ENCODE peak calls at places on chromosome 10, in five cellular contexts. N, G, J, B and X are unnamed samples.

GRCh38 chr10:120949511-120950102 is 98.4 kb downstream of the WDR11 start:
- DNase-seq in N (no peak), G (no peak), J (no peak), B (no peak), X (no peak)

GRCh38 chr10:30826679-30827078 is 197.1 kb upstream of the LYZL2 start:
- DNase-seq in N (no peak), G (no peak), J (no peak), B (no peak), X (no peak)

GRCh38 chr10:49743464-49744075 is 18.6 kb downstream of the OGDHL start:
- DNase-seq in N (no peak), G (peak), J (no peak), B (no peak), X (no peak)

GRCh38 chr10:15180736-15181135 is 12.2 kb upstream of the NMT2 start:
- DNase-seq in N (no peak), G (no peak), J (no peak), B (no peak), X (no peak)

GRCh38 chr10:29669149-29669548 is 34.4 kb upstream of the SVIL start:
- DNase-seq in N (peak), G (no peak), J (no peak), B (peak), X (no peak)

GRCh38 chr10:121556918-121557573 is 41.2 kb downstream of the FGFR2 start:
- DNase-seq in N (no peak), G (no peak), J (no peak), B (no peak), X (no peak)

GRCh38 chr10:4662576-4663161 is 163.3 kb upstream of the AKR1E2 start:
- DNase-seq in N (peak), G (no peak), J (no peak), B (no peak), X (no peak)

GRCh38 chr10:68088030-68088396 is 12.9 kb upstream of the HERC4 start:
- DNase-seq in N (no peak), G (no peak), J (no peak), B (peak), X (no peak)

GRCh38 chr10:84534168-84534567 is 205.8 kb downstream of the CCSER2 start:
- DNase-seq in N (no peak), G (no peak), J (no peak), B (no peak), X (no peak)

GRCh38 chr10:96720422-96721206 is at the start of gene PIK3AP1:
- DNase-seq in N (peak), G (peak), J (peak), B (peak), X (no peak)

GRCh38 chr10:130045091-130045652 is 65.5 kb downstream of the C10orf143 start:
- DNase-seq in N (no peak), G (no peak), J (no peak), B (peak), X (no peak)
- TF ChIP-seq CTCF in N (no peak), G (no peak), J (no peak), B (peak), X (peak)

GRCh38 chr10:123583639-123584418 is 82.3 kb upstream of the GPR26 start:
- DNase-seq in N (peak), G (peak), J (peak), B (peak), X (peak)
- TF ChIP-seq CTCF in N (peak), G (peak), J (peak), B (peak), X (no peak)

GRCh38 chr10:13535346-13535745 is 6.5 kb upstream of the BEND7 start:
- DNase-seq in N (no peak), G (no peak), J (no peak), B (no peak), X (no peak)

GRCh38 chr10:13542533-13542932 is 13.7 kb upstream of the BEND7 start:
- DNase-seq in N (no peak), G (no peak), J (no peak), B (no peak), X (no peak)

GRCh38 chr10:13536674-13537366 is 8.0 kb upstream of the BEND7 start:
- DNase-seq in N (no peak), G (peak), J (peak), B (peak), X (no peak)
- TF ChIP-seq CTCF in N (peak), G (no peak), J (no peak), B (peak), X (peak)

GRCh38 chr10:110668443-110668842 is 24.3 kb downstream of the RBM20 start:
- DNase-seq in N (no peak), G (no peak), J (no peak), B (no peak), X (no peak)

GRCh38 chr10:110670335-110670734 is 26.2 kb downstream of the RBM20 start:
- DNase-seq in N (no peak), G (no peak), J (no peak), B (no peak), X (no peak)

GRCh38 chr10:110676016-110676415 is 31.9 kb downstream of the RBM20 start:
- DNase-seq in N (no peak), G (no peak), J (no peak), B (no peak), X (no peak)

GRCh38 chr10:110672580-110672919 is 28.4 kb downstream of the RBM20 start:
- DNase-seq in N (peak), G (no peak), J (no peak), B (no peak), X (no peak)

GRCh38 chr10:110671788-110672579 is 27.8 kb downstream of the RBM20 start:
- DNase-seq in N (peak), G (peak), J (peak), B (peak), X (no peak)
- TF ChIP-seq CTCF in N (peak), G (peak), J (peak), B (peak), X (peak)